ENCODE peak calls at places on chromosomes 11 and 22, in five cellular contexts. T is ascending aorta; A is activated CD4-positive, alpha-beta T cell treated with anti-CD3 and anti-CD28 coated beads, Interleukin-2, amount 50 U/mL, for 24 hours; J is sciatic nerve; M is WTC11. V is an unnamed sample.

GRCh38 chr11:115924744-115925567 is 420.7 kb upstream of the CADM1 start:
- DNase-seq in J (no peak), T (no peak), M (no peak), A (peak; percentile 4), V (no peak)

GRCh38 chr11:8067929-8068575 is 13.0 kb upstream of the TUB start:
- DNase-seq in J (no peak), M (no peak), T (no peak), A (no peak), V (no peak)

GRCh38 chr11:95999604-96000003 is 75.7 kb upstream of the MTMR2 start:
- DNase-seq in M (no peak), A (no peak), T (no peak), J (no peak), V (no peak)

GRCh38 chr11:9060700-9061111 is 30.7 kb downstream of the SCUBE2 start:
- DNase-seq in T (no peak), A (peak; percentile 28), J (no peak), M (peak; percentile 41), V (peak; percentile 69)

GRCh38 chr11:120704256-120704750 is 192.8 kb downstream of the GRIK4 start:
- DNase-seq in T (no peak), J (no peak), M (no peak), A (no peak), V (no peak)

GRCh38 chr11:72685560-72686480 is 11.6 kb upstream of the PDE2A start:
- DNase-seq in M (no peak), T (no peak), J (no peak), A (peak; percentile 20), V (no peak)

GRCh38 chr22:48902001-48902869 is 925.4 kb downstream of the BRD1 start:
- DNase-seq in M (no peak), J (peak; percentile 49), T (peak; percentile 52), A (no peak), V (peak; percentile 17)

GRCh38 chr22:43883012-43883661 is 8.7 kb downstream of the PNPLA5 start:
- DNase-seq in T (no peak), J (peak; percentile 53), A (peak; percentile 38), M (peak; percentile 78), V (peak; percentile 88)

GRCh38 chr22:19723990-19724827 is 870 bp downstream of the GP1BB start:
- DNase-seq in J (no peak), T (no peak), A (no peak), M (peak; percentile 76), V (peak; percentile 79)

GRCh38 chr22:44259366-44260215 is 53.2 kb downstream of the SHISAL1 start:
- DNase-seq in A (no peak), M (peak; percentile 9), J (peak; percentile 39), T (peak; percentile 37), V (peak; percentile 19)

GRCh38 chr11:61158691-61159381 is 2.4 kb downstream of the VPS37C start:
- DNase-seq in M (no peak), T (peak; percentile 30), J (peak; percentile 4), A (no peak), V (no peak)

GRCh38 chr22:42304021-42304790 is 33.8 kb upstream of the TCF20 start:
- DNase-seq in T (no peak), J (no peak), M (no peak), A (no peak), V (no peak)

GRCh38 chr11:12117200-12117995 is 7.0 kb downstream of the MICAL2 start:
- DNase-seq in A (no peak), T (no peak), J (no peak), M (no peak), V (no peak)

GRCh38 chr22:49735411-49736311 is 92.0 kb downstream of the BRD1 start:
- DNase-seq in M (peak; percentile 81), A (no peak), J (no peak), T (peak; percentile 53), V (peak; percentile 65)

GRCh38 chr11:70491696-70492472 is 93.6 kb downstream of the CTTN start:
- DNase-seq in M (no peak), T (no peak), J (no peak), A (no peak), V (no peak)

GRCh38 chr11:88410636-88411035 is 73.1 kb upstream of the CTSC start:
- DNase-seq in M (no peak), T (no peak), A (no peak), J (no peak), V (no peak)

GRCh38 chr11:69774354-69775162 is 583 bp downstream of the FGF4 start:
- DNase-seq in T (no peak), M (peak; percentile 34), J (no peak), A (no peak), V (no peak)

GRCh38 chr22:26707581-26707980 is 50.2 kb downstream of the MIAT start:
- DNase-seq in M (no peak), A (no peak), T (no peak), J (no peak), V (no peak)